ENCODE peak calls at places on chromosomes 1 and 21, in four cellular contexts. S, D, X and R are unnamed samples.

GRCh38 chr1:173393655-173393993 is 83.5 kb upstream of the PRDX6 start:
- DNase-seq in X (peak; percentile 91), S (peak; percentile 41), D (no peak), R (peak; percentile 94)

GRCh38 chr1:205458777-205459566 is 3.1 kb upstream of the BLACAT1 start:
- DNase-seq in D (peak; percentile 10), S (peak; percentile 79), X (peak; percentile 80), R (peak; percentile 41)

GRCh38 chr1:61334718-61335589 is 252.6 kb downstream of the NFIA start:
- DNase-seq in X (peak; percentile 81), D (no peak), S (no peak), R (peak; percentile 3)

GRCh38 chr1:56578664-56578962 is 750 bp downstream of the PLPP3 start:
- DNase-seq in D (no peak), X (no peak), S (peak; percentile 50), R (no peak)

GRCh38 chr1:201264554-201264953 is 18.8 kb upstream of the PKP1 start:
- DNase-seq in D (no peak), S (no peak), X (no peak), R (no peak)

GRCh38 chr21:35585878-35586277 is 474.4 kb downstream of the SETD4 start:
- DNase-seq in D (no peak), X (no peak), S (no peak), R (no peak)

GRCh38 chr1:234539666-234540403 is 60.9 kb upstream of the TARBP1 start:
- DNase-seq in X (no peak), D (no peak), S (no peak), R (no peak)

GRCh38 chr1:27322569-27323116 is 680 bp downstream of the TMEM222 start:
- DNase-seq in D (no peak), X (no peak), S (no peak), R (no peak)

GRCh38 chr1:47703981-47704596 is 266.2 kb downstream of the FOXD2 start:
- DNase-seq in X (peak; percentile 25), D (no peak), S (peak; percentile 80), R (peak; percentile 83)

GRCh38 chr1:15246960-15247614 is at the start of gene FHAD1:
- DNase-seq in S (peak; percentile 85), D (no peak), X (peak; percentile 63), R (peak; percentile 27)

GRCh38 chr21:21396424-21396823 is 398.2 kb downstream of the NCAM2 start:
- DNase-seq in S (no peak), X (no peak), D (no peak), R (no peak)

GRCh38 chr1:213934642-213935041 is 53.1 kb upstream of the PROX1 start:
- DNase-seq in S (no peak), D (no peak), X (peak; percentile 0), R (no peak)

GRCh38 chr1:229844675-229845074 is 218.6 kb downstream of the URB2 start:
- DNase-seq in S (no peak), D (peak; percentile 98), X (no peak), R (no peak)

GRCh38 chr21:45225041-45225740 is 62.5 kb downstream of the POFUT2 start:
- DNase-seq in S (no peak), D (no peak), X (no peak), R (no peak)